ENCODE peak calls at places on chromosomes 5 and 9, in nine cellular contexts. One of them, this sample, is unnamed.

GRCh38 chr9:37776328-37776727 is 8.5 kb downstream of the EXOSC3 start:
- DNase-seq in thoracic aorta: no peak
- DNase-seq in heart right ventricle: no peak
- DNase-seq in right lobe of liver: no peak
- DNase-seq in A549: no peak
- DNase-seq in cardiac fibroblast: no peak
- DNase-seq in SK-N-MC: no peak
- DNase-seq in KBM-7: no peak
- DNase-seq in activated CD4-positive, CD25-positive, alpha-beta regulatory T cell: no peak
- DNase-seq in this sample: peak

GRCh38 chr5:37494756-37495155 is 115.6 kb downstream of the WDR70 start:
- DNase-seq in thoracic aorta: no peak
- DNase-seq in heart right ventricle: no peak
- DNase-seq in right lobe of liver: no peak
- DNase-seq in A549: peak
- DNase-seq in cardiac fibroblast: no peak
- DNase-seq in SK-N-MC: peak
- DNase-seq in KBM-7: no peak
- DNase-seq in activated CD4-positive, CD25-positive, alpha-beta regulatory T cell: no peak
- DNase-seq in this sample: peak

GRCh38 chr9:71822455-71822854 is 54.1 kb upstream of the CEMIP2 start:
- DNase-seq in thoracic aorta: no peak
- DNase-seq in heart right ventricle: no peak
- DNase-seq in right lobe of liver: no peak
- DNase-seq in A549: no peak
- DNase-seq in cardiac fibroblast: no peak
- DNase-seq in SK-N-MC: no peak
- DNase-seq in KBM-7: peak
- DNase-seq in activated CD4-positive, CD25-positive, alpha-beta regulatory T cell: no peak
- DNase-seq in this sample: no peak

GRCh38 chr5:176157656-176158055 is 80.6 kb upstream of the SIMC1 start:
- DNase-seq in thoracic aorta: no peak
- DNase-seq in heart right ventricle: no peak
- DNase-seq in right lobe of liver: no peak
- DNase-seq in A549: no peak
- DNase-seq in cardiac fibroblast: peak
- DNase-seq in SK-N-MC: no peak
- DNase-seq in KBM-7: no peak
- DNase-seq in activated CD4-positive, CD25-positive, alpha-beta regulatory T cell: no peak
- DNase-seq in this sample: peak

GRCh38 chr9:137975527-137975913 is 97.9 kb downstream of the CACNA1B start:
- DNase-seq in thoracic aorta: no peak
- DNase-seq in heart right ventricle: no peak
- DNase-seq in right lobe of liver: peak
- DNase-seq in A549: no peak
- DNase-seq in cardiac fibroblast: no peak
- DNase-seq in SK-N-MC: no peak
- DNase-seq in KBM-7: no peak
- DNase-seq in activated CD4-positive, CD25-positive, alpha-beta regulatory T cell: no peak
- DNase-seq in this sample: no peak

GRCh38 chr5:143543358-143544255 is 140.1 kb upstream of the NR3C1 start:
- DNase-seq in thoracic aorta: no peak
- DNase-seq in heart right ventricle: no peak
- DNase-seq in right lobe of liver: no peak
- DNase-seq in A549: peak
- DNase-seq in cardiac fibroblast: peak
- DNase-seq in SK-N-MC: no peak
- DNase-seq in KBM-7: no peak
- DNase-seq in activated CD4-positive, CD25-positive, alpha-beta regulatory T cell: no peak
- DNase-seq in this sample: peak

GRCh38 chr9:135602789-135603481 is 36.4 kb downstream of the GLT6D1 start:
- DNase-seq in thoracic aorta: no peak
- DNase-seq in heart right ventricle: no peak
- DNase-seq in right lobe of liver: peak
- DNase-seq in A549: peak
- DNase-seq in cardiac fibroblast: peak
- DNase-seq in SK-N-MC: no peak
- DNase-seq in KBM-7: peak
- DNase-seq in activated CD4-positive, CD25-positive, alpha-beta regulatory T cell: peak
- DNase-seq in this sample: peak

GRCh38 chr9:126834672-126835071 is 25.8 kb upstream of the ZBTB34 start:
- DNase-seq in thoracic aorta: no peak
- DNase-seq in heart right ventricle: no peak
- DNase-seq in right lobe of liver: no peak
- DNase-seq in A549: no peak
- DNase-seq in cardiac fibroblast: no peak
- DNase-seq in SK-N-MC: no peak
- DNase-seq in KBM-7: no peak
- DNase-seq in activated CD4-positive, CD25-positive, alpha-beta regulatory T cell: no peak
- DNase-seq in this sample: no peak

GRCh38 chr9:109411818-109412352 is 86.2 kb downstream of the PTPN3 start:
- DNase-seq in thoracic aorta: no peak
- DNase-seq in heart right ventricle: no peak
- DNase-seq in right lobe of liver: no peak
- DNase-seq in A549: peak
- DNase-seq in cardiac fibroblast: peak
- DNase-seq in SK-N-MC: peak
- DNase-seq in KBM-7: peak
- DNase-seq in activated CD4-positive, CD25-positive, alpha-beta regulatory T cell: no peak
- DNase-seq in this sample: peak

GRCh38 chr5:97085787-97086181 is 56.6 kb downstream of the LIX1 start:
- DNase-seq in thoracic aorta: no peak
- DNase-seq in heart right ventricle: no peak
- DNase-seq in right lobe of liver: no peak
- DNase-seq in A549: no peak
- DNase-seq in cardiac fibroblast: no peak
- DNase-seq in SK-N-MC: no peak
- DNase-seq in KBM-7: no peak
- DNase-seq in activated CD4-positive, CD25-positive, alpha-beta regulatory T cell: no peak
- DNase-seq in this sample: no peak